ENCODE peak calls at places on chromosomes 12 and 14, in seven cellular contexts. D is endodermal cell, J is HCT116, B is mesenchymal stem cell, A is IMR-90, M is neural progenitor cell, L is kidney. F is an unnamed sample.

GRCh38 chr12:20453756-20454310 is 85.5 kb downstream of the PDE3A start:
- DNase-seq in L (no peak), M (no peak), J (no peak), D (no peak), A (no peak), B (no peak), F (no peak)

GRCh38 chr12:56998981-56999380 is 7.4 kb downstream of the ZBTB39 start:
- DNase-seq in M (no peak), A (no peak), L (no peak), D (no peak), B (no peak), J (no peak), F (no peak)

GRCh38 chr12:6312529-6313325 is 2.2 kb downstream of the PLEKHG6 start:
- DNase-seq in A (no peak), M (peak; percentile 67), J (no peak), L (peak; percentile 88), B (peak; percentile 63), D (peak; percentile 97), F (peak; percentile 96)

GRCh38 chr12:46533723-46534122 is 161.2 kb upstream of the SLC38A2 start:
- DNase-seq in B (no peak), L (no peak), M (no peak), A (no peak), J (no peak), D (no peak), F (no peak)

GRCh38 chr14:21106506-21107359 is 5.9 kb downstream of the TMEM253 start:
- DNase-seq in D (peak; percentile 95), B (peak; percentile 78), J (peak; percentile 79), L (peak; percentile 86), A (peak; percentile 68), M (peak; percentile 82), F (peak; percentile 67)

GRCh38 chr14:77203611-77204456 is 22.2 kb downstream of the TMEM63C start:
- DNase-seq in M (peak; percentile 37), B (no peak), L (peak; percentile 32), A (no peak), J (no peak), D (peak; percentile 58), F (no peak)

GRCh38 chr12:77299910-77300772 is 234.8 kb upstream of the E2F7 start:
- DNase-seq in J (no peak), L (no peak), M (no peak), A (peak; percentile 87), B (no peak), D (no peak), F (peak; percentile 79)

GRCh38 chr12:57276935-57277563 is 26.1 kb upstream of the STAC3 start:
- DNase-seq in A (peak; percentile 49), L (no peak), B (peak; percentile 45), J (peak; percentile 18), M (peak; percentile 46), D (peak; percentile 87), F (peak; percentile 7)

GRCh38 chr12:124915249-124916236 is 1.1 kb upstream of the UBC start:
- DNase-seq in B (peak; percentile 63), D (no peak), J (no peak), L (no peak), M (peak; percentile 79), A (peak; percentile 21), F (peak; percentile 68)

GRCh38 chr12:88388566-88389269 is 191.6 kb downstream of the KITLG start:
- DNase-seq in L (no peak), D (no peak), A (peak; percentile 47), M (no peak), B (no peak), J (no peak), F (peak; percentile 46)

GRCh38 chr12:2264622-2265306 is 212.0 kb downstream of the CACNA1C start:
- DNase-seq in M (no peak), A (peak; percentile 98), L (no peak), D (peak; percentile 47), B (peak; percentile 95), J (no peak), F (peak; percentile 37)

GRCh38 chr14:28690029-28690683 is 76.4 kb upstream of the FOXG1 start:
- DNase-seq in D (no peak), A (no peak), L (no peak), J (no peak), B (no peak), M (no peak), F (no peak)

GRCh38 chr12:575129-575502 is 88.1 kb downstream of the NINJ2 start:
- DNase-seq in D (no peak), M (no peak), A (no peak), L (no peak), B (no peak), J (no peak), F (peak; percentile 72)

GRCh38 chr14:70594461-70594860 is 6.0 kb downstream of the MED6 start:
- DNase-seq in L (no peak), A (no peak), M (no peak), J (no peak), D (no peak), B (no peak), F (no peak)

GRCh38 chr12:118633071-118633470 is 256.7 kb downstream of the SUDS3 start:
- DNase-seq in J (no peak), D (peak; percentile 62), M (peak; percentile 46), A (no peak), L (no peak), B (no peak), F (no peak)

GRCh38 chr12:26701604-26702215 is 131.3 kb downstream of the ITPR2 start:
- DNase-seq in B (peak; percentile 67), L (no peak), M (peak; percentile 71), D (no peak), A (peak; percentile 70), J (peak; percentile 28), F (peak; percentile 31)

GRCh38 chr14:58276208-58276607 is 22.1 kb upstream of the ARID4A start:
- DNase-seq in J (no peak), D (no peak), M (no peak), A (no peak), L (no peak), B (no peak), F (no peak)

GRCh38 chr12:108337235-108338223 is 1.6 kb downstream of the CMKLR1 start:
- DNase-seq in D (peak; percentile 88), B (no peak), M (peak; percentile 53), L (no peak), J (peak; percentile 21), A (peak; percentile 8), F (no peak)

DNA sequence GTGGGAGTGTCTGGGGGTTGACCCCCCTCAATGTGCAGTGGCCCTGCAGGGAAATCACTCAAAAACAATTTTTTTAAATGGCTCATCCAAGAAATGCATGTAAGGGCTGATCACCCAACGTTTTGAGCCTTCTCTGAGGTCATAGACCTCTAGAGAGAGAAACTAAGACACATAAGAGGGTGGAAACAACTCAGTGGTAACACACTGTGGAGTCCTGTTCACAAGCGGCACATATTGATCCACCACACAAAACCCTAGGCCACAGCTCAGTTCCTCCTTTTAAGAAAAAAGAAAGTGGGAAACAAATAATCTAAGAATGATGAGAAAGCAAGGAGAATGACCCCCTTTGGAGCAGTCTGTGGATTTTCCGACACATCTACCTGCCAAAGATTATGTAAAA is 83.0 kb upstream of the METAP2 start:
- DNase-seq in D (no peak), A (no peak), J (no peak), B (no peak), M (no peak), L (no peak), F (no peak)
- H3K9ac ChIP-seq in D (no peak overlapping the region), A (no peak overlapping the region), J (no peak overlapping the region), B (no peak overlapping the region), M (no peak overlapping the region), L (no peak overlapping the region), F (no peak overlapping the region)

DNA sequence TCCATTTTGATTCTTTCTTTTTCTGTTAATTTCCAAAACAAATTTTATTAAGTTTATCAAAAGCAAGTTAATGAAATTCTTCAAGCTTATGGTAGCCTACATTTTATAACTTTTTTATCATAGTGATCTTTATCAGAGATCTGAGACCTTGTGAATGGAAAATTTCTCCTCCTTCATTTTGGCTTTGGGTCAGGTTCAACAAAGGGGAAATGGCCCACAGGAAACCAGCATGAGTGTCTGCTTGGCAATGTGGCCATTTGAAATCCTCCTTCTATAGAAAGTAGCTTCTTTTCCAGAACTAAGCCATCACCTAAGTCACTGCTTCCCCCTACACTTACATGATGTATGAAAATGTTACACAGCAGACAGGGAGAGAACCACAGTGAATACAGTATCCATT is 1.6 kb downstream of the RHOJ start:
- DNase-seq in J (no peak), L (no peak), B (no peak), M (no peak), A (peak; percentile 28), D (no peak), F (peak; percentile 14)
- H3K4me3 ChIP-seq in J (no peak overlapping the region), L (peak overlapping the region; percentile 5), B (no peak overlapping the region), M (no peak overlapping the region), A (peak overlapping the region; percentile 19), D (no peak overlapping the region), F (peak overlapping the region; percentile 33)

GRCh38 chr12:49965836-49966235 is 4.2 kb downstream of the AQP5 start:
- DNase-seq in A (no peak), M (no peak), J (no peak), B (no peak), D (no peak), L (peak; percentile 59), F (no peak)
- H3K9ac ChIP-seq in A (no peak overlapping the region), M (no peak overlapping the region), J (no peak overlapping the region), B (no peak overlapping the region), D (no peak overlapping the region), L (no peak overlapping the region), F (no peak overlapping the region)

GRCh38 chr14:105411985-105412767 is 7.5 kb upstream of the MTA1 start:
- DNase-seq in A (no peak), J (no peak), M (no peak), D (peak; percentile 57), B (no peak), L (peak; percentile 72), F (no peak)

GRCh38 chr14:105410642-105411016 is 9.0 kb upstream of the MTA1 start:
- DNase-seq in A (no peak), J (no peak), M (no peak), D (no peak), L (no peak), B (no peak), F (no peak)

GRCh38 chr14:105412768-105413541 is 6.7 kb upstream of the MTA1 start:
- DNase-seq in M (no peak), A (no peak), D (peak; percentile 45), L (no peak), J (no peak), B (no peak), F (no peak)

GRCh38 chr14:105409379-105409778 is 10.2 kb upstream of the MTA1 start:
- DNase-seq in M (no peak), J (no peak), A (no peak), B (no peak), D (no peak), L (no peak), F (no peak)

DNA sequence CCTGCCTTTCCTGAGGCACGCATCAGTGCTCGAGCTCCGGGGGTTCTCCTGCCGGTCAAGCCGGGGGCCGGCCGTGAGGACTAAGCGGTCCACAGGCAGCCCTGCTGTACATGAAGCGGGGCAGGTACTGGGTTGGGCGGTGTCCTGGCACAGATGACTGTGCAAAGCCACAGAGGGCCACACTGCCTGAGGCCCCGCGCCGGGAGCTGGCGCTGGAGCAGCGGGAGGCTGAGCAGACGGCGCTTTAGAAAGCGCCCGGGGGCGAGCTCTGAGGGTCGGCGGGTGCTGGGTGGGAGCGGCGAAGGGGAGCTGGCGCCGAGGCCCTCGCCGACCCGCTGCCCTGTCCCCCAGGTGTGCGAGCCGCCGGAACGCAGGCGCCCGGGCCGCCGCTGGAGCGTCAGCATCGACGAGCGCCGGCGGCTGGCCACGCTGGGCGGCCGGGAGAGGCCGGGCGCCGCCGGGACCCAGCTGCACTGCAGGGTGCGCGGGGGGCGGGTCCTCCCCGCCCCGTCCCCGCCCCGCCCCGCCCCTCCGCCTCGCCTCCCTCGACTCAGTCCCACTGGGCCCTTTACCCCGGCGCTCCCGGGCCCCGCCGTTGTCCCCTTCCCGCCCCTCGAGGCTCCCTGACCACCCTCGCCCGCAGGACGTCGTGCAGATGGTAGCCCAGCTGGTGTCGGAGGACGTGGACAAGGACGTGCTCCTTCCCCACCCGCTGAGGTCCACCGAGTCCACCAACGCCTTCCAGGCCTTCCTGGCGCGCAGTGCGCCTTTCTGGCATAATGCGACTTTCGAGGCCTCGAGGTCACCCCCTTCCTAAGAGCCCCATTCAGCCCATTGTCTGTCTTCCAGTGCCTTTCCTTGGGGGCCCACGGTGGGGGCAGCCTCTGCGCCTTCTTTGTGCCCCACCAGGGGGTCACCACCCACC is 8.3 kb upstream of the MTA1 start:
- DNase-seq in L (peak; percentile 85), A (peak; percentile 33), B (peak; percentile 37), D (peak; percentile 81), J (no peak), M (peak; percentile 70), F (peak; percentile 42)
- H3K4me3 ChIP-seq in L (peak overlapping the region; percentile 21), A (peak overlapping the region; percentile 38), B (peak overlapping the region; percentile 34), D (peak overlapping the region; percentile 62), J (peak overlapping the region; percentile 22), M (peak overlapping the region; percentile 42), F (no peak overlapping the region)